ENCODE peak calls at places on chromosomes 2 and 18, in six cellular contexts. I, G, Z, F, S and O are unnamed samples.

GRCh38 chr2:123047186-123047585 is 977.9 kb upstream of the CNTNAP5 start:
- DNase-seq in G (no peak), F (no peak), Z (no peak), I (no peak), S (no peak), O (no peak)

GRCh38 chr2:130762910-130763385 is 7.6 kb downstream of the AMER3 start:
- DNase-seq in F (no peak), S (no peak), Z (no peak), G (no peak), I (no peak), O (no peak)

GRCh38 chr2:167127135-167127534 is 238.9 kb downstream of the XIRP2 start:
- DNase-seq in G (no peak), I (no peak), F (no peak), S (no peak), Z (no peak), O (no peak)

GRCh38 chr18:34650121-34650545 is 60.0 kb upstream of the DTNA start:
- DNase-seq in S (peak; percentile 84), I (no peak), G (peak; percentile 13), F (no peak), Z (no peak), O (no peak)

GRCh38 chr2:64287321-64287720 is 143.1 kb upstream of the PELI1 start:
- DNase-seq in G (no peak), Z (no peak), F (no peak), S (no peak), I (no peak), O (no peak)

GRCh38 chr2:168583064-168583709 is 127.1 kb downstream of the CERS6 start:
- DNase-seq in F (no peak), Z (no peak), S (no peak), G (no peak), I (no peak), O (no peak)

GRCh38 chr18:3985030-3985429 is 470.1 kb downstream of the DLGAP1 start:
- DNase-seq in S (no peak), F (no peak), G (no peak), Z (no peak), I (no peak), O (no peak)

GRCh38 chr2:144516417-144516980 is 3.4 kb downstream of the ZEB2 start:
- DNase-seq in G (no peak), Z (no peak), S (no peak), I (no peak), F (peak; percentile 10), O (no peak)

GRCh38 chr18:14962626-14963025 is 214.7 kb downstream of the ANKRD30B start:
- DNase-seq in F (no peak), Z (no peak), I (no peak), S (no peak), G (no peak), O (no peak)

GRCh38 chr18:11389281-11389680 is 220.1 kb upstream of the SLC35G4 start:
- DNase-seq in Z (no peak), I (no peak), G (no peak), F (no peak), S (no peak), O (no peak)

GRCh38 chr2:127305985-127306585 is 12.1 kb upstream of the ERCC3 start:
- DNase-seq in I (no peak), S (no peak), Z (no peak), G (no peak), F (no peak), O (no peak)

GRCh38 chr2:80149991-80150390 is 154.6 kb downstream of the LRRTM1 start:
- DNase-seq in S (peak; percentile 12), F (no peak), G (no peak), I (no peak), Z (no peak), O (no peak)

DNA sequence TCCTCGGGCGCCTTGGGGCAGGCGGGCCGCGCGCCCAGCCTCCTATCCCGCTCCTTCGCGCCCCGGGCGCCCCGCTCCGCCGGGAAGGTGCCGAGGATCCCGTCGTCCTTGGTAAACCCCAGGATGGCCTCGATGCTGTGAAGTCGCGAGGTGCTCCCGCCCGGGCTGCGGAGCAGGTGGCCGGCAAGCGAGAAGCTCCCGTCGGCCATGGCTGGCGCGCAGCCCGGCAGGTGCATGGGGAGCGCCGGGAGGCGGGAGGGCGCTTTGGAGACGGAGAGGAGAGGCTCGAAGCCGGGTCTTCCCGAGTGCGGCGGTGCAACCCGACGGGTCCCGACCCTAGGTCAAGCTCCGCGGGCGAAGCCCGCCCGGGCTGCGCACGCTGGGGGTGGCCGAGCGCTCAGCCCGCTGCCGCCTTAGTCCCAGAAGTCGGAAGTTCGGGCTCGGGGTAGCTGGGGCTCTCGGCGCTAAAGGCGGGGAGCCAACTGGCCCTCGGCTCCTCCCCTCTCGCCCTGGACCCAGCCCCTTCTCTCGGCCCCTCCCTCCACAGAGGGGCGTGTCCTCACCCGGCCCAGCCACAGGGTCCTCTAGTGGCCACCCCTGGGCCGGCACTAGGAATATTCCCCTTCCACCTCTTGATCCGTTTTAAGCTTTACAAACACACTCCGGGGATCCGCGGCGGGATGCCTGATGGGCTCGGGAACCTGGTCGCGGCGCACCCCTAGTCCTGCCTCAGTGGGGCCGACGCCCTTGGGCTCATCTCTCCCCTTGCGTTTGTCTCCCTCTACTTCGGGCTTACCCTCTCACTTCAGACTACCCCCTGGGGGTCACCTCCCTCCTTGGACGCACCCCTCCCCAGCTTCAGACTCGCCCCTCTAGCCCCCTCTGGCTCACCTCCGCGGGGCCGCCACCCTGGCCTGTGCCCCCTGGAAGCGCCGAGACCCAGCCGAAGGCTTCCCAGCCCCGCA is at the start of gene RAX:
- DNase-seq in F (peak; percentile 52), I (no peak), G (peak; percentile 27), Z (no peak), S (peak; percentile 18), O (no peak)
- TF ChIP-seq CTCF in F (no peak), I (no peak), G (no peak), Z (no peak), S (no peak), O (no peak)

GRCh38 chr2:231413456-231413855 is 17.9 kb downstream of the B3GNT7 start:
- DNase-seq in Z (no peak), I (no peak), F (no peak), G (no peak), S (no peak), O (no peak)

GRCh38 chr2:231411237-231411636 is 15.7 kb downstream of the B3GNT7 start:
- DNase-seq in I (no peak), F (no peak), S (no peak), Z (no peak), G (no peak), O (no peak)

GRCh38 chr2:231412616-231412963 is 17.1 kb downstream of the B3GNT7 start:
- DNase-seq in Z (no peak), S (no peak), F (no peak), I (no peak), G (no peak), O (no peak)

GRCh38 chr2:231410293-231411004 is 14.9 kb downstream of the B3GNT7 start:
- DNase-seq in Z (no peak), F (no peak), S (no peak), I (no peak), G (no peak), O (no peak)

DNA sequence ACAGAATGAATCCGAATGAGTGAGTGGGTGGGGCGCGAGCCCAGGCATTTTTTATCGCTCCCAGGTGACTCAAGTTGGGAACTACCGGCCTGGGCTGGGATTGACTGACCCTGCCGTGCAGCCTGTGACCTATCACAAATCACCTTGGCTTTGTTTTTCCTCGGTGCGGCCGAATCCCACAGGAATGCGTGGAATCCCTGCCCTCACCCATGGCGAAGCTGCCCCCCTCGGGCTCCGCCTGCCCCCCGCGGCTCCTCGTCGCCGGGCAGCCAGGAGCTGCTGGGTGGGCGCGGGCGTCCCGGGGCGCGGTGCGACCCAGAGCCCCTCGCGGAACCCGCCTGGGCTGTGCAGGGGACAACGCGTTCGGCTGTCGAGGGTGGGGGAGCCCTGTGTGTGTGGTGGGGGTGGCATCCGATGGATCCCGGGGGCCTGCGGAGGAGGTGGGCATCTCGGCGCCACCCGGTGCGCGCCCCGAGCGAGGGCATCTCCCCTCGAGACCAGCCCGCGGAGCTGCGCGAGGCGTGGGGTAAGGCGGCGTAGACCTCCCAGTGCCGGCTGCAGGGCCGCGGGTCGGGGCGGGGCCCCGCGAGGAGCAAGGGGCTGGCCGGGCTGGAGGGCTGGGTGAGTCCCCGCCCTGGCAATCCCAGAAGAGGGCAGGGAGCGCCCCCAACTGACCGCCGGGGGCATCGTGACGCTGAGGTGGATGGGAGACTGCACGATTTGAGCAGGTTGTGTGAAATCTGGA is 16.5 kb downstream of the B3GNT7 start:
- DNase-seq in G (peak; percentile 92), I (peak; percentile 86), Z (peak; percentile 94), S (peak; percentile 90), F (peak; percentile 67), O (peak; percentile 95)
- TF ChIP-seq POLR2A in G (peak; percentile 67), I (no peak), Z (no peak), S (no peak), F (peak; percentile 60), O (no peak)

GRCh38 chr2:207041279-207041678 is 102.0 kb downstream of the CPO start:
- DNase-seq in S (no peak), I (no peak), G (no peak), F (no peak), Z (no peak), O (no peak)
- H3K4me3 ChIP-seq in S (no peak overlapping the region), I (peak overlapping the region; percentile 7), G (no peak overlapping the region), F (no peak overlapping the region), Z (no peak overlapping the region), O (no peak overlapping the region)

GRCh38 chr2:146652311-146652710 is 1192.5 kb upstream of the ACVR2A start:
- DNase-seq in G (no peak), I (no peak), F (no peak), S (no peak), Z (no peak), O (no peak)
- TF ChIP-seq CTCF in G (no peak), I (no peak), F (no peak), S (no peak), Z (no peak), O (no peak)

DNA sequence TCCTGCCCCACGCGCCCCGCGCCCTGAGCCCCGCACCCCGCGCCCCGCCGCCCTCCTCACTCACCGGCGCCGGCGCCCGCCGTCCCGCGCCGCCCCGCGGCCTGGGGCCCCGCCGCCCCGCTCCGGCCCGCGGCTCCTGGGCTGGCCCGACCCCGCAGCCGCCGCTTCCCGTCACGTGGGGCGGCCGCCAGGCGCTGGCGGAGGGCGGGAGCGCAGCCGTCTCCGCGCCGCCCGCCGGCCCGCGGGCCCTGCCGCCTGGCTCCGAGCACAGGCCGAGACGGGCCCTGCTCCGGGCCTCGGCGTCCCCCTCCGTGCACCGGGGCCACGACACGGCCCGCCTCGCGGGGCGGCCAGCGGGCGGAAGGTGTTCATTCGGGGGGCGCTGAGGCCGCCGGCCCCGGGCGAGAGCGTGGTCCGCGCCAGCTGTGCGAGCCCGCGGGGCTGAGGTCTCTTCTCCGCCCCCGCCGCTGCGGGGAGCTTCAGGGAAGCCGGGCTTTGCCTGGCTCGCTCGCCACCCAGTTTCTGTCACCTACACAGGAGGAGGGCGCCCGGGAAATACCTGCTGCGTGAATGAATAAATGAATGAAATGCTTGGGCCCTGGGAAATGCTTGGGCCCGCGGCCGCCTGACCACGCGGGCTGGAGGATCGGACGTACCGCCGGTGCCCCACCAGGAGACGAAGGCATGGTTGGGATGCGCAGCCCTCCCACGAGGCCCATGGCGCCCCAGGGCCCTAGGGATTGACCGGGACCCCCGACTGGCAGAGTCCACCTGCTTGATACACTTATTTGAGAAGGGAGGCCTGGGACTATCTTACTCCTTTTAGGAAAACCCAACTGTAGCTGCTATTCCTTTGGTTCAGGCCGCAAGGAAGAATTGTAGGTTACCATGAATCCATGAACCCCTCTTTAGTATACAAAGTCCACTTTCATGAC is at the start of gene TGFBRAP1:
- DNase-seq in I (no peak), S (peak; percentile 53), Z (peak; percentile 56), G (peak; percentile 54), F (peak; percentile 16), O (no peak)
- TF ChIP-seq POLR2A in I (no peak), S (no peak), Z (peak; percentile 56), G (peak; percentile 35), F (peak; percentile 73), O (no peak)